ENCODE peak calls at places on chromosomes 4 and X, in five cellular contexts. A, Y, H, D and Z are unnamed samples.

GRCh38 chr4:3176625-3177229 is 72.2 kb upstream of the MSANTD1 start:
- DNase-seq in H (no peak), A (no peak), Y (no peak), D (no peak), Z (peak)

GRCh38 chr4:138200236-138200590 is 41.9 kb downstream of the SLC7A11 start:
- DNase-seq in D (no peak), A (no peak), Y (no peak), H (no peak), Z (no peak)

GRCh38 chr4:6942238-6942800 is 32.7 kb downstream of the TBC1D14 start:
- DNase-seq in D (peak), Y (no peak), H (peak), A (no peak), Z (peak)

GRCh38 chr4:38174811-38175210 is 214.6 kb downstream of the PTTG2 start:
- DNase-seq in Y (no peak), A (no peak), H (no peak), D (peak), Z (peak)

GRCh38 chrX:111095974-111096870 is at the start of gene PAK3:
- DNase-seq in D (peak), Y (no peak), H (no peak), A (peak), Z (peak)

GRCh38 chr4:53935780-53936179 is 128.6 kb downstream of the CHIC2 start:
- DNase-seq in Y (no peak), D (no peak), H (no peak), A (no peak), Z (no peak)

GRCh38 chr4:43411226-43411625 is 518.7 kb downstream of the GRXCR1 start:
- DNase-seq in D (no peak), Y (no peak), H (no peak), A (no peak), Z (no peak)

GRCh38 chr4:76156635-76157034 is 8.4 kb upstream of the NUP54 start:
- DNase-seq in A (no peak), H (no peak), D (peak), Y (no peak), Z (peak)

GRCh38 chrX:152025656-152026440 is 51.4 kb upstream of the GABRE start:
- DNase-seq in Y (peak), A (no peak), H (no peak), D (no peak), Z (no peak)

GRCh38 chr4:82561745-82562552 is at the start of gene TMEM150C:
- DNase-seq in D (peak), H (no peak), Y (peak), A (peak), Z (peak)